ENCODE peak calls at places on chromosomes 2 and 18, in six cellular contexts. P is astrocyte of the cerebellum, A is A549, K is GM12878, Z is Peyer's patch, U is lung. T is an unnamed sample.

GRCh38 chr2:143248631-143249030 is 119.4 kb downstream of the ARHGAP15 start:
- DNase-seq in A (no peak), K (no peak), U (no peak), P (no peak), Z (no peak), T (no peak)

GRCh38 chr2:30915485-30915884 is 108.2 kb upstream of the CAPN13 start:
- DNase-seq in A (no peak), U (peak), K (no peak), Z (no peak), P (no peak), T (no peak)

GRCh38 chr2:96885432-96886137 is 15.7 kb upstream of the SEMA4C start:
- DNase-seq in A (no peak), P (no peak), K (no peak), U (no peak), Z (no peak), T (no peak)

GRCh38 chr18:42893991-42894390 is 221.5 kb downstream of the RIT2 start:
- DNase-seq in A (no peak), P (no peak), U (no peak), K (no peak), Z (no peak), T (no peak)

GRCh38 chr2:113240150-113240914 is 38.4 kb downstream of the PAX8 start:
- DNase-seq in P (peak), A (peak), K (no peak), Z (peak), U (peak), T (no peak)

GRCh38 chr2:218733615-218734021 is 23.0 kb downstream of the TTLL4 start:
- DNase-seq in Z (peak), U (peak), K (peak), A (peak), P (no peak), T (peak)

GRCh38 chr2:33166287-33166881 is 219.6 kb downstream of the LTBP1 start:
- DNase-seq in P (no peak), U (no peak), A (no peak), Z (no peak), K (no peak), T (no peak)

GRCh38 chr2:236089271-236090026 is 78.7 kb downstream of the GBX2 start:
- DNase-seq in Z (no peak), U (no peak), K (no peak), P (no peak), A (no peak), T (no peak)

GRCh38 chr2:1972428-1972827 is 228.1 kb upstream of the PXDN start:
- DNase-seq in Z (no peak), K (no peak), A (no peak), P (peak), U (no peak), T (no peak)

GRCh38 chr2:160892204-160892603 is 268.0 kb upstream of the TANK start:
- DNase-seq in Z (no peak), A (no peak), P (no peak), U (no peak), K (no peak), T (no peak)

DNA sequence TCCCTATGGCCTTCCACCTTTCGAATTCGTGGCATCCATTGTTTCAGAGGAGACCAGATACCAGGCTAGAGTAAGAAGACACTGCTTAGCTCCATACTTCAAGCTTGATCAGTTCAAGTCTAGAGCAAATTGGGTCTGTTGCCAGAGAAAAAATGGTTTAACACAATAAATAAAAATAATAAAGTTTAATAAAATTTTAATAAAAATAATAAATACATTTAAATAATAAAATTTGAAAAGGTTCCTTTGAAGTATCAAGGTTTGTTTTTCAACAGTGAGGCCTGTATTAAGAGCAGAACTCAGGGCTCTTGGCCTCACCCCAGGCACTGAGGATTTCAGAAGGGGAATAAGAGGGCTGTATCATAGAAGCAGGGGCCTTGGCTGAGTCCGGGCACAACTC is 105.6 kb upstream of the REV1 start:
- DNase-seq in U (no peak), A (no peak), P (no peak), Z (no peak), K (no peak), T (no peak)
- TF ChIP-seq CTCF in U (no peak), A (no peak), P (no peak), Z (no peak), K (no peak), T (no peak)

GRCh38 chr2:199468561-199469513 is 11.1 kb upstream of the SATB2 start:
- DNase-seq in K (no peak), Z (no peak), P (no peak), A (no peak), U (no peak), T (peak)
- TF ChIP-seq CTCF in K (no peak), Z (no peak), P (peak), A (no peak), U (no peak), T (no peak)

GRCh38 chr2:219998714-219999227 is 371.3 kb downstream of the SLC4A3 start:
- DNase-seq in Z (no peak), K (no peak), U (no peak), P (no peak), A (no peak), T (no peak)
- TF ChIP-seq CTCF in Z (no peak), K (peak), U (no peak), P (no peak), A (no peak), T (peak)

GRCh38 chr18:13626544-13626908 is 99.8 kb downstream of the FAM210A start:
- DNase-seq in K (no peak), A (no peak), P (no peak), U (no peak), Z (no peak), T (no peak)

GRCh38 chr18:13630869-13631268 is 95.5 kb downstream of the FAM210A start:
- DNase-seq in P (no peak), A (no peak), Z (no peak), U (no peak), K (no peak), T (no peak)

GRCh38 chr18:13627639-13628038 is 98.7 kb downstream of the FAM210A start:
- DNase-seq in P (no peak), Z (no peak), U (no peak), K (no peak), A (no peak), T (no peak)

GRCh38 chr18:13628211-13628610 is 98.1 kb downstream of the FAM210A start:
- DNase-seq in Z (no peak), U (no peak), P (no peak), K (no peak), A (no peak), T (no peak)

GRCh38 chr18:13629841-13630747 is 96.3 kb downstream of the FAM210A start:
- DNase-seq in A (peak), Z (peak), P (peak), U (peak), K (peak), T (peak)
- TF ChIP-seq CTCF in A (peak), Z (peak), P (peak), U (peak), K (peak), T (peak)

GRCh38 chr2:174522553-174522952 is 35.7 kb upstream of the GPR155 start:
- DNase-seq in Z (no peak), P (no peak), K (no peak), U (no peak), A (no peak), T (no peak)
- TF ChIP-seq CTCF in Z (peak), P (no peak), K (no peak), U (peak), A (peak), T (peak)

GRCh38 chr2:46488389-46488788 is 9.0 kb downstream of the TMEM247 start:
- DNase-seq in A (no peak), P (no peak), U (no peak), Z (no peak), K (no peak), T (no peak)
- TF ChIP-seq CTCF in A (no peak), P (no peak), U (no peak), Z (no peak), K (no peak), T (no peak)

GRCh38 chr2:38484957-38485356 is 107.9 kb upstream of the ATL2 start:
- DNase-seq in K (no peak), P (no peak), U (no peak), A (no peak), Z (no peak), T (no peak)

GRCh38 chr2:38483773-38484501 is 106.9 kb upstream of the ATL2 start:
- DNase-seq in Z (no peak), P (no peak), A (no peak), K (no peak), U (no peak), T (no peak)

GRCh38 chr2:38487852-38488251 is 110.8 kb upstream of the ATL2 start:
- DNase-seq in K (no peak), P (no peak), U (no peak), A (no peak), Z (no peak), T (no peak)

GRCh38 chr2:38486213-38487026 is 109.3 kb upstream of the ATL2 start:
- DNase-seq in U (no peak), A (no peak), Z (no peak), K (no peak), P (no peak), T (no peak)

GRCh38 chr2:38485734-38486133 is 108.7 kb upstream of the ATL2 start:
- DNase-seq in A (no peak), P (no peak), Z (no peak), U (no peak), K (peak), T (peak)
- TF ChIP-seq CTCF in A (no peak), P (no peak), Z (no peak), U (no peak), K (peak), T (no peak)

DNA sequence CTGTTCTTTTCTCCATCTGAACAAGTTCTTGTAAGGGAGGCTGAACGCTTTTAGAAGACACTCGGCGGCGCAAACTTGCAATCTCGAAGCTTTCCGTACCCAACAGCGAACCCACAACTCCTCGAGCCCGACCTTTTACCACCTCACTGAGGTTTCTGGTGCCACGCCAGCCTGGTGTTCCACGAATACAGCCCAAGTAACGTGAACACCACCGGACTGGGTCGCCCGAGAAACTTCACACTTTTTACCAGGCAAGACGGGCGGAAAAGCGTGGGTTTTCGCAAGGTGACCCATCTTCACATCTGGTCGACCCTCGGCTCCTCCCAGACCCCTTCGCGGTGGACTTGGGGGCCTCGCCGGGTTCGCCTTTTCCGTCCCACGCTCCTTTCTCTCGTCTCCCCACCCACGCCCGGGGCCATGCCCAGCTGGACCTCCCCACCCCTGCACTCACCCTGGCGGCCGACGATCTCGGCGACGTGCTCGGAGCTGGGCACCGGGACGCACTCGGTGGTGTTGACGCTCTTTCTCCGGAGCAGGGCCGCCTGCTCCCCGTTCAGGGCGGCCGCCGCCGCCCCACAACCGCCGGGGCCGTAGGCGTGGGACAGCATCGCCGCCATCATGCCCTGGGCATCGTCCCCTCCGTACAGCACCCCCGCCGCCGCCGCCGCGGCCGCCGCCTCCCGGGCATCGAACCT is 1.2 kb downstream of the MEX3C start:
- DNase-seq in A (peak), U (peak), P (no peak), Z (peak), K (no peak), T (no peak)
- TF ChIP-seq CTCF in A (no peak), U (no peak), P (no peak), Z (no peak), K (no peak), T (no peak)

T was measured in GM13977.